ENCODE peak calls at places on chromosome 11, in ten cellular contexts. One of them, this sample, is unnamed.

GRCh38 chr11:82906236-82906635 is 4.7 kb downstream of the DDIAS start:
- DNase-seq in effector CD4-positive, alpha-beta T cell: no peak
- DNase-seq in dorsolateral prefrontal cortex: no peak
- DNase-seq in NB4: peak; percentile 45
- DNase-seq in HCT116: peak; percentile 15
- DNase-seq in cardiac fibroblast: peak; percentile 57
- DNase-seq in NCI-H1417: peak; percentile 61
- DNase-seq in spleen: no peak
- DNase-seq in psoas muscle: no peak
- DNase-seq in AG04450: no peak
- DNase-seq in this sample: no peak

GRCh38 chr11:75583710-75584658 is 21.9 kb downstream of the SERPINH1 start:
- DNase-seq in NB4: peak; percentile 75
- DNase-seq in psoas muscle: peak; percentile 75
- DNase-seq in dorsolateral prefrontal cortex: peak; percentile 67
- DNase-seq in effector CD4-positive, alpha-beta T cell: no peak
- DNase-seq in spleen: peak; percentile 82
- DNase-seq in HCT116: no peak
- DNase-seq in cardiac fibroblast: peak; percentile 79
- DNase-seq in NCI-H1417: peak; percentile 89
- DNase-seq in AG04450: no peak
- DNase-seq in this sample: peak; percentile 91

GRCh38 chr11:123195182-123196059 is at the start of gene CLMP:
- DNase-seq in dorsolateral prefrontal cortex: no peak
- DNase-seq in NB4: peak; percentile 65
- DNase-seq in AG04450: no peak
- DNase-seq in NCI-H1417: peak; percentile 79
- DNase-seq in cardiac fibroblast: peak; percentile 77
- DNase-seq in HCT116: no peak
- DNase-seq in effector CD4-positive, alpha-beta T cell: no peak
- DNase-seq in psoas muscle: peak; percentile 69
- DNase-seq in spleen: no peak
- DNase-seq in this sample: peak; percentile 88

GRCh38 chr11:18485905-18486528 is 30.4 kb downstream of the LDHAL6A start:
- DNase-seq in spleen: no peak
- DNase-seq in dorsolateral prefrontal cortex: no peak
- DNase-seq in cardiac fibroblast: no peak
- DNase-seq in psoas muscle: no peak
- DNase-seq in NCI-H1417: no peak
- DNase-seq in NB4: no peak
- DNase-seq in AG04450: no peak
- DNase-seq in HCT116: no peak
- DNase-seq in effector CD4-positive, alpha-beta T cell: no peak
- DNase-seq in this sample: no peak

GRCh38 chr11:47916361-47916841 is 64.0 kb upstream of the PTPRJ start:
- DNase-seq in AG04450: no peak
- DNase-seq in spleen: no peak
- DNase-seq in NB4: no peak
- DNase-seq in NCI-H1417: no peak
- DNase-seq in cardiac fibroblast: peak; percentile 91
- DNase-seq in HCT116: no peak
- DNase-seq in effector CD4-positive, alpha-beta T cell: no peak
- DNase-seq in dorsolateral prefrontal cortex: no peak
- DNase-seq in psoas muscle: peak; percentile 24
- DNase-seq in this sample: peak; percentile 79

GRCh38 chr11:93189462-93189861 is 8.3 kb downstream of the SLC36A4 start:
- DNase-seq in cardiac fibroblast: no peak
- DNase-seq in spleen: no peak
- DNase-seq in HCT116: no peak
- DNase-seq in NB4: no peak
- DNase-seq in NCI-H1417: no peak
- DNase-seq in effector CD4-positive, alpha-beta T cell: no peak
- DNase-seq in AG04450: no peak
- DNase-seq in dorsolateral prefrontal cortex: no peak
- DNase-seq in psoas muscle: no peak
- DNase-seq in this sample: no peak

GRCh38 chr11:26994579-26995210 is 783 bp downstream of the FIBIN start:
- DNase-seq in NB4: no peak
- DNase-seq in effector CD4-positive, alpha-beta T cell: no peak
- DNase-seq in HCT116: no peak
- DNase-seq in spleen: peak; percentile 50
- DNase-seq in AG04450: no peak
- DNase-seq in psoas muscle: peak; percentile 31
- DNase-seq in NCI-H1417: no peak
- DNase-seq in cardiac fibroblast: peak; percentile 13
- DNase-seq in dorsolateral prefrontal cortex: no peak
- DNase-seq in this sample: peak; percentile 60

GRCh38 chr11:34613015-34613414 is 7.9 kb upstream of the EHF start:
- DNase-seq in effector CD4-positive, alpha-beta T cell: no peak
- DNase-seq in cardiac fibroblast: no peak
- DNase-seq in HCT116: no peak
- DNase-seq in dorsolateral prefrontal cortex: no peak
- DNase-seq in spleen: no peak
- DNase-seq in NB4: no peak
- DNase-seq in AG04450: no peak
- DNase-seq in NCI-H1417: no peak
- DNase-seq in psoas muscle: no peak
- DNase-seq in this sample: no peak

GRCh38 chr11:17604201-17604912 is 57.3 kb downstream of the OTOG start:
- DNase-seq in NB4: no peak
- DNase-seq in NCI-H1417: no peak
- DNase-seq in psoas muscle: no peak
- DNase-seq in spleen: peak; percentile 73
- DNase-seq in effector CD4-positive, alpha-beta T cell: no peak
- DNase-seq in HCT116: no peak
- DNase-seq in cardiac fibroblast: no peak
- DNase-seq in AG04450: no peak
- DNase-seq in dorsolateral prefrontal cortex: peak; percentile 29
- DNase-seq in this sample: no peak

GRCh38 chr11:115008774-115009173 is 330.4 kb downstream of the NXPE2 start:
- DNase-seq in AG04450: no peak
- DNase-seq in cardiac fibroblast: no peak
- DNase-seq in NB4: no peak
- DNase-seq in effector CD4-positive, alpha-beta T cell: no peak
- DNase-seq in spleen: no peak
- DNase-seq in dorsolateral prefrontal cortex: no peak
- DNase-seq in HCT116: no peak
- DNase-seq in NCI-H1417: no peak
- DNase-seq in psoas muscle: no peak
- DNase-seq in this sample: no peak

GRCh38 chr11:8335683-8336082 is 72.0 kb upstream of the LMO1 start:
- DNase-seq in HCT116: no peak
- DNase-seq in dorsolateral prefrontal cortex: no peak
- DNase-seq in psoas muscle: no peak
- DNase-seq in NCI-H1417: no peak
- DNase-seq in cardiac fibroblast: no peak
- DNase-seq in effector CD4-positive, alpha-beta T cell: no peak
- DNase-seq in NB4: no peak
- DNase-seq in spleen: no peak
- DNase-seq in AG04450: no peak
- DNase-seq in this sample: no peak